ENCODE peak calls at places on chromosomes 6 and 20, in eight cellular contexts. B is adipocyte, S is AG04450, J is tibial artery, F is hepatocyte, R is cardiac muscle cell, K is astrocyte of the spinal cord, D is fibroblast of the aortic adventitia. O is an unnamed sample.

GRCh38 chr6:147936703-147937102 is 405.9 kb upstream of the SASH1 start:
- DNase-seq in B (no peak), S (no peak), J (no peak), F (no peak), R (no peak), K (no peak), D (no peak), O (no peak)

GRCh38 chr20:35279040-35279439 is 1.1 kb upstream of the MMP24OS start:
- DNase-seq in B (no peak), S (no peak), J (no peak), F (no peak), R (no peak), K (no peak), D (no peak), O (no peak)

GRCh38 chr20:64113796-64114355 is 6.5 kb upstream of the NPBWR2 start:
- DNase-seq in B (no peak), S (no peak), J (peak), F (no peak), R (no peak), K (no peak), D (no peak), O (no peak)

GRCh38 chr20:24577271-24577909 is 108.0 kb downstream of the SYNDIG1 start:
- DNase-seq in B (no peak), S (no peak), J (no peak), F (no peak), R (no peak), K (no peak), D (no peak), O (no peak)

GRCh38 chr6:79377830-79378460 is 143.5 kb upstream of the HMGN3 start:
- DNase-seq in B (peak), S (no peak), J (no peak), F (peak), R (peak), K (peak), D (no peak), O (no peak)

GRCh38 chr6:41503841-41504525 is 42.2 kb upstream of the FOXP4 start:
- DNase-seq in B (peak), S (no peak), J (peak), F (peak), R (peak), K (peak), D (peak), O (no peak)

GRCh38 chr6:98657764-98658163 is 176.6 kb upstream of the POU3F2 start:
- DNase-seq in B (peak), S (peak), J (no peak), F (peak), R (peak), K (peak), D (peak), O (peak)

GRCh38 chr6:63721181-63721580 is 85.6 kb downstream of the PHF3 start:
- DNase-seq in B (no peak), S (no peak), J (no peak), F (no peak), R (no peak), K (no peak), D (no peak), O (no peak)

GRCh38 chr6:15420959-15421438 is 175.1 kb downstream of the JARID2 start:
- DNase-seq in B (no peak), S (no peak), J (no peak), F (no peak), R (no peak), K (no peak), D (no peak), O (no peak)

GRCh38 chr6:133359760-133360159 is 118.6 kb downstream of the EYA4 start:
- DNase-seq in B (no peak), S (no peak), J (no peak), F (no peak), R (no peak), K (no peak), D (no peak), O (no peak)

GRCh38 chr6:41191569-41191968 is 9.4 kb downstream of the TREML2 start:
- DNase-seq in B (peak), S (no peak), J (no peak), F (peak), R (peak), K (no peak), D (peak), O (peak)

GRCh38 chr6:129801909-129802308 is 59.2 kb downstream of the TMEM244 start:
- DNase-seq in B (no peak), S (no peak), J (no peak), F (no peak), R (no peak), K (peak), D (no peak), O (no peak)
- H3K4me3 ChIP-seq in B (no peak), S (no peak), J (no peak), F (no peak), R (no peak), K (no peak), D (no peak), O (no peak)

GRCh38 chr6:39302011-39302410 is 12.2 kb downstream of the KCNK17 start:
- DNase-seq in B (no peak), S (no peak), J (no peak), F (no peak), R (no peak), K (no peak), D (no peak), O (no peak)

GRCh38 chr6:39301606-39302005 is 12.6 kb downstream of the KCNK17 start:
- DNase-seq in B (no peak), S (no peak), J (no peak), F (no peak), R (no peak), K (no peak), D (no peak), O (peak)

GRCh38 chr6:39304951-39305350 is 9.3 kb downstream of the KCNK17 start:
- DNase-seq in B (no peak), S (no peak), J (no peak), F (no peak), R (no peak), K (no peak), D (no peak), O (no peak)

GRCh38 chr6:39303425-39304153 is 10.6 kb downstream of the KCNK17 start:
- DNase-seq in B (no peak), S (no peak), J (no peak), F (no peak), R (no peak), K (no peak), D (no peak), O (no peak)

DNA sequence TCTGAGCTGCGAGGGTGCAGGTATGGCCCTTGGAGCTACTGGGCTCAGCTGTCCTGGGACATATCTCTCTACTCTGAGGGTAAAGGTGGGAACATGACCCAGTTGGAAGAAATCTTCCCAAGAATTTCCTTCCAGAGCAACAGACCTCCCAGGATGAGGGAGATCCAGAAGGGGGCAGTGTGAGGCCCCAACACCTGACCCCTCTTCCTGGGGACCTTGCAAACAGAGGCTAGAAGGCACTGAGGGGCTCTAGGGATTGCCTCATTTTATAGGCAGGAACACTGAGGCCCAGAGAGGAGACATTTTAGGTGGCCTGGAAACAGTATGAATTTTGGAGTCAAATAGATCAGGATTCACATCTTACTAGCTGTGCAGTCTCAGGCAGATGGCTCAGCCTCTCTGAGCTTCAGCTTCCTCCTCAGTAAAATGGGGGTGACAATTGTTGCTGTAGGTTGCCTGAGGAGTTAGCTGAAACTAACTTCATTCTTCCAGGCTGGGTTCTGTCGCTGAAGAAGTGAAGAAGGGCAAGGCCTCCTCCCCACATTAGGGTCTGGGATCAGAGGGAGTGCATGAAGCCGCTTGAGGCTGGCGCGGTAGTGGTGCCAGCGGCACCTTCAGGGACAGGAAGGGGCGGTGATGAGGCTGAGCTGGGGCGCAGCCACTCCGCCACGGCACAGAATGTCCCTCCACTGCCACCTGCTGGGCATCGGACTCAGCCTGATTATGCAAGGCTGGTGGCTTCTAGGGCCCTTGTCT is 11.4 kb downstream of the KCNK17 start:
- DNase-seq in B (peak), S (peak), J (peak), F (peak), R (peak), K (peak), D (peak), O (peak)
- H3K4me3 ChIP-seq in B (no peak), S (no peak), J (no peak), F (no peak), R (no peak), K (no peak), D (no peak), O (no peak)

GRCh38 chr6:4582506-4582905 is 193.7 kb upstream of the CDYL start:
- DNase-seq in B (peak), S (peak), J (no peak), F (no peak), R (peak), K (peak), D (peak), O (no peak)

GRCh38 chr6:4580361-4580760 is 195.8 kb upstream of the CDYL start:
- DNase-seq in B (no peak), S (no peak), J (no peak), F (no peak), R (no peak), K (no peak), D (no peak), O (no peak)

GRCh38 chr6:4584801-4585200 is 191.4 kb upstream of the CDYL start:
- DNase-seq in B (no peak), S (no peak), J (no peak), F (no peak), R (no peak), K (no peak), D (no peak), O (no peak)

GRCh38 chr6:4581468-4582420 is 194.5 kb upstream of the CDYL start:
- DNase-seq in B (peak), S (peak), J (no peak), F (peak), R (peak), K (peak), D (peak), O (no peak)

GRCh38 chr6:4583026-4583425 is 193.2 kb upstream of the CDYL start:
- DNase-seq in B (peak), S (no peak), J (no peak), F (no peak), R (no peak), K (no peak), D (peak), O (no peak)
- H3K4me3 ChIP-seq in B (peak), S (no peak), J (no peak), F (no peak), R (no peak), K (no peak), D (no peak), O (no peak)

GRCh38 chr20:4119854-4120209 is 104.5 kb upstream of the RNF24 start:
- DNase-seq in B (no peak), S (no peak), J (no peak), F (no peak), R (peak), K (no peak), D (peak), O (no peak)
- H3K4me3 ChIP-seq in B (no peak), S (no peak), J (no peak), F (no peak), R (no peak), K (no peak), D (no peak), O (no peak)

GRCh38 chr6:46637933-46638332 is 14.7 kb downstream of the CYP39A1 start:
- DNase-seq in B (no peak), S (no peak), J (no peak), F (no peak), R (no peak), K (no peak), D (no peak), O (no peak)

GRCh38 chr6:46637145-46637544 is 15.5 kb downstream of the CYP39A1 start:
- DNase-seq in B (peak), S (no peak), J (no peak), F (peak), R (peak), K (peak), D (peak), O (no peak)

GRCh38 chr6:46632053-46632452 is 20.6 kb downstream of the CYP39A1 start:
- DNase-seq in B (no peak), S (no peak), J (no peak), F (no peak), R (no peak), K (no peak), D (no peak), O (no peak)

GRCh38 chr6:46638650-46639049 is 14.0 kb downstream of the CYP39A1 start:
- DNase-seq in B (no peak), S (no peak), J (no peak), F (no peak), R (no peak), K (no peak), D (no peak), O (no peak)

DNA sequence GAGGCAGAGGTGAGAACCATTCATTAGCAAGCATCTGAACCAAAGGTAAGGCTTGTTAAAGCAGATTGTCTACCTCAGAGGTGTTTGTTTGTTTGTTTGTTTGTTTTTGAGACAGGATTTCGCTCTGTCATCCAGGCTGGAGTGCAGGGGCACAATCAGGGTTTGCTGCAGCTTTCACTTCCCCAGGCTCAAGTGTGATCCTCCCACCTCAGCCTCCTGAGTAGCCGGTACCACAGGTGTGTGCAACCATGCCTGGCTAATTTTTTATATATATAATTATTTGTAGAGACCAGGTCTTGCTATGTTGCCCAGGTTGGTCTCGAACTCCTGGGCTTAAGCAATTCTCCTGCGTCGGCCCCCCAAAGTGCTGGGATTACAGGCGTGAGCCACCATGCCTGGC is 17.2 kb downstream of the CYP39A1 start:
- DNase-seq in B (no peak), S (no peak), J (no peak), F (no peak), R (no peak), K (no peak), D (no peak), O (no peak)
- H3K4me3 ChIP-seq in B (no peak), S (no peak), J (no peak), F (no peak), R (no peak), K (no peak), D (no peak), O (no peak)

GRCh38 chr6:151067684-151068596 is 171.8 kb upstream of the AKAP12 start:
- DNase-seq in B (peak), S (peak), J (peak), F (no peak), R (peak), K (peak), D (peak), O (peak)
- H3K4me3 ChIP-seq in B (peak), S (no peak), J (no peak), F (no peak), R (no peak), K (no peak), D (peak), O (no peak)

GRCh38 chr6:31559606-31559957 is 12.2 kb downstream of the NFKBIL1 start:
- DNase-seq in B (no peak), S (no peak), J (no peak), F (no peak), R (no peak), K (no peak), D (no peak), O (no peak)

GRCh38 chr6:31558631-31559500 is 11.5 kb downstream of the NFKBIL1 start:
- DNase-seq in B (no peak), S (no peak), J (no peak), F (no peak), R (peak), K (no peak), D (peak), O (no peak)

GRCh38 chr6:31558318-31558625 is 10.9 kb downstream of the NFKBIL1 start:
- DNase-seq in B (no peak), S (no peak), J (no peak), F (no peak), R (no peak), K (no peak), D (no peak), O (no peak)

GRCh38 chr6:31560697-31561058 is 11.4 kb upstream of the LTA start:
- DNase-seq in B (no peak), S (no peak), J (no peak), F (no peak), R (no peak), K (no peak), D (no peak), O (no peak)

GRCh38 chr6:31559958-31560696 is 12.0 kb upstream of the LTA start:
- DNase-seq in B (peak), S (no peak), J (peak), F (peak), R (peak), K (peak), D (peak), O (no peak)
- H3K4me3 ChIP-seq in B (no peak), S (no peak), J (no peak), F (no peak), R (no peak), K (no peak), D (no peak), O (no peak)

GRCh38 chr6:25852756-25853155 is 20.9 kb upstream of the SLC17A1 start:
- DNase-seq in B (no peak), S (no peak), J (no peak), F (no peak), R (no peak), K (no peak), D (no peak), O (no peak)

GRCh38 chr6:25851961-25852360 is 20.1 kb upstream of the SLC17A1 start:
- DNase-seq in B (peak), S (no peak), J (no peak), F (no peak), R (no peak), K (no peak), D (no peak), O (no peak)
- H3K4me3 ChIP-seq in B (no peak), S (no peak), J (no peak), F (no peak), R (no peak), K (no peak), D (no peak), O (no peak)